ENCODE peak calls at places on chromosomes 13 and 19, in six cellular contexts. A, Y, X, L, I and M are unnamed samples.

GRCh38 chr13:40589285-40590109 is 76.9 kb downstream of the FOXO1 start:
- DNase-seq in X (peak), L (no peak), A (no peak), I (peak), Y (peak), M (peak)

GRCh38 chr19:4302238-4302630 is at the start of gene TMIGD2:
- DNase-seq in X (no peak), Y (no peak), I (no peak), L (no peak), A (no peak), M (no peak)

GRCh38 chr19:41218615-41219507 is at the start of gene AXL:
- DNase-seq in I (peak), L (peak), X (peak), A (peak), Y (peak), M (no peak)

GRCh38 chr19:58305932-58306323 is 751 bp downstream of the ERVK3-1 start:
- DNase-seq in A (no peak), X (no peak), L (no peak), I (no peak), Y (no peak), M (no peak)

GRCh38 chr13:100544866-100545683 is 43.5 kb downstream of the GGACT start:
- DNase-seq in Y (no peak), L (no peak), X (no peak), A (peak), I (no peak), M (no peak)

GRCh38 chr13:69274231-69274630 is 833.4 kb upstream of the ATXN8OS start:
- DNase-seq in A (no peak), X (peak), L (no peak), I (no peak), Y (no peak), M (no peak)

GRCh38 chr19:49213791-49214190 is 56.2 kb downstream of the TRPM4 start:
- DNase-seq in L (no peak), A (no peak), Y (no peak), X (no peak), I (no peak), M (no peak)

GRCh38 chr13:72839831-72840426 is 58.0 kb downstream of the PIBF1 start:
- DNase-seq in A (no peak), I (peak), X (peak), L (peak), Y (no peak), M (peak)

GRCh38 chr19:55492362-55492944 is 4.2 kb downstream of the SSC5D start:
- DNase-seq in A (no peak), Y (no peak), L (no peak), X (no peak), I (no peak), M (no peak)

GRCh38 chr19:33426621-33427475 is 53.3 kb downstream of the CEBPG start:
- DNase-seq in Y (no peak), A (peak), L (no peak), X (no peak), I (no peak), M (no peak)

GRCh38 chr13:52070929-52071523 is 46.5 kb downstream of the UTP14C start:
- DNase-seq in X (peak), I (no peak), L (no peak), Y (no peak), A (no peak), M (peak)

GRCh38 chr13:44108345-44108858 is 228.7 kb downstream of the LACC1 start:
- DNase-seq in I (no peak), Y (peak), X (no peak), L (no peak), A (no peak), M (no peak)

GRCh38 chr19:1787116-1787515 is 25.0 kb downstream of the ATP8B3 start:
- DNase-seq in A (no peak), X (no peak), L (no peak), I (no peak), Y (no peak), M (no peak)

GRCh38 chr13:42591602-42592001 is 17.6 kb downstream of the TNFSF11 start:
- DNase-seq in L (no peak), A (no peak), Y (no peak), I (no peak), X (no peak), M (no peak)

GRCh38 chr13:37878496-37878895 is 8.9 kb upstream of the TRPC4 start:
- DNase-seq in I (no peak), Y (no peak), A (no peak), X (no peak), L (no peak), M (no peak)

GRCh38 chr13:31000889-31001288 is 68.4 kb downstream of the TEX26 start:
- DNase-seq in X (no peak), L (no peak), A (no peak), I (no peak), Y (no peak), M (no peak)

GRCh38 chr19:3270908-3271307 is 46.4 kb downstream of the CELF5 start:
- DNase-seq in X (peak), Y (no peak), L (no peak), A (no peak), I (peak), M (peak)

GRCh38 chr13:112103260-112103843 is 36.4 kb downstream of the SOX1 start:
- DNase-seq in X (no peak), Y (no peak), L (no peak), A (no peak), I (no peak), M (no peak)

GRCh38 chr13:113321546-113321945 is 24.5 kb downstream of the LAMP1 start:
- DNase-seq in A (no peak), I (no peak), X (no peak), Y (no peak), L (no peak), M (no peak)

GRCh38 chr19:55080121-55080914 is 4.6 kb downstream of the EPS8L1 start:
- DNase-seq in L (no peak), A (peak), X (peak), Y (no peak), I (no peak), M (peak)

GRCh38 chr13:28529836-28530235 is 34.9 kb upstream of the FLT1 start:
- DNase-seq in X (no peak), A (no peak), Y (no peak), I (no peak), L (no peak), M (no peak)

GRCh38 chr13:40668335-40668734 is 1.9 kb upstream of the FOXO1 start:
- DNase-seq in I (peak), X (peak), A (no peak), L (no peak), Y (peak), M (peak)

GRCh38 chr19:5046339-5047039 is 77.6 kb downstream of the KDM4B start:
- DNase-seq in X (peak), L (no peak), A (peak), Y (peak), I (no peak), M (no peak)

GRCh38 chr13:20873348-20873747 is 29.2 kb downstream of the XPO4 start:
- DNase-seq in I (no peak), X (peak), Y (no peak), L (no peak), A (no peak), M (no peak)

GRCh38 chr13:44181938-44182337 is 191.7 kb upstream of the SERP2 start:
- DNase-seq in Y (no peak), X (peak), I (no peak), L (no peak), A (no peak), M (no peak)

GRCh38 chr13:79829880-79830279 is 348.9 kb downstream of the NDFIP2 start:
- DNase-seq in X (no peak), Y (no peak), L (no peak), A (no peak), I (no peak), M (no peak)

GRCh38 chr13:48251616-48252081 is 18.6 kb downstream of the ITM2B start:
- DNase-seq in Y (no peak), X (no peak), L (no peak), I (no peak), A (no peak), M (no peak)

GRCh38 chr13:51444922-51445321 is 7.9 kb downstream of the INTS6 start:
- DNase-seq in L (no peak), X (no peak), A (no peak), I (no peak), Y (no peak), M (no peak)

GRCh38 chr19:42465827-42466280 is 23.1 kb upstream of the CXCL17 start:
- DNase-seq in A (no peak), I (no peak), X (no peak), Y (no peak), L (no peak), M (peak)

GRCh38 chr19:48308695-48309586 is 16.4 kb upstream of the EMP3 start:
- DNase-seq in Y (no peak), A (no peak), X (no peak), I (no peak), L (no peak), M (no peak)

GRCh38 chr13:106415971-106416370 is 119.5 kb downstream of the EFNB2 start:
- DNase-seq in L (no peak), A (no peak), Y (no peak), X (no peak), I (no peak), M (no peak)

DNA sequence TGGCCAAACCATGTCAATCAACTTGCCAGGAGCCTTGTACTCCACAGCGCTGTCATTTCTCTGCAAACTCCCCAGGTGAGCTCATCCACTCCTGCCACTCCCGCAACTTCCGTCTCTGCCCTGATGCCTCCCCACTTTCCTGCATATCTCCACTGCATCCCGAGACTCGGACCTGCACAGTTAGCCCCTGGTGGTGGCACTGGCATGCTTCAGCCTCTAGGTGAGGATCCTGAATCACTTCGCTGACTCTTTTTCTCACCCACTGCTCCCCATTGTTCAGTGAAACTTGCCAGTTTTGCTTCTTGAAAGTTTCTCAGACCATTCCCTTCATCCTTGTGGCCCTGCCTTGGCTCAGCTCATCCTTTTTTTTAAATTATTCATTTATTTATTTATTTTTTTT is 3.4 kb upstream of the CTU1 start:
- DNase-seq in L (no peak), I (peak), A (no peak), Y (no peak), X (no peak), M (no peak)
- TF ChIP-seq CTCF in L (peak), I (peak), A (no peak), Y (no peak), X (no peak), M (no peak)

DNA sequence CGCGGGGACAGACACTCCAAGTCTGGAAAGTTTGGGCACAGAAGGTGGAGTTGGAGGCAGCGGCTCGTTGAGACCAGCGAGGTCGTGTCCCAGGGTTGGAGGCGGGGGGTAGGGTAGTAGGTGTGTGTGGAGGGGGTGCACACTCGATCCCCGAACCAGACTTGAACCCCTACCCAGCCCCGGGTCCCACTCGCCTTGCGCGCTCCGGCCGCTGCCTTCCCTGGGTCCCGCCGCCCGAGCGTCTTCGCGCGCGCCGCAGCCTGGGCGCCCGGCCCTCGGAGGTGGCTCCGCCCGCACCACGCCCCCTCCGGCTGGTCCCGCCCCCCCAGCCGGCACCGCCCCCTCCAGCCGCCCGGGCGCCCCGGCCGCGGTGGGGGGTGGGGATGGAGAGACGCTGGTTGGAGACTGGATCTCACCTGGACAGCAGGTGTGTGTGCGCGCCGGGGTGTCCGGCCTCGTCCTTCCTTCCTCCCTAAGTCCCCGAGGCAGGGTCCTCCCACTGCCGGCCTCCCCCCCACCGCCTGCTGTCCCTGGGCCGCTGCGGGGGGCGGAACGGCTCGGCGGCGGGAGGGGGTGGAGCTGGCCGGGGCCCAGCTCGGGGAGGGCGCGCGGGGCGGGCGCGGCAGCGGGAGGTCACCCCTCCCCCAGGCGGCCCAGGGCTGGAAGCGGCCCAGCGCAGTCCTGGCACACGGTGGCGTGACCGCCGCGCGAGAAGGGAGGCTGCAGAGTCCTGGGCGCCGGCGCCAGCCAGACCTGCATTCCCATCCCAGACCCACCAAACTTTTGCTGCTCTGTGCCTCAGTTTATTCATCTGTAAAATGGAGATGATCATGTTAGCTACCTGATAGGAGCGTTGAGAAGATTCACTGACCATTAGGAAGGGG is at the start of gene KANK2:
- DNase-seq in A (peak), X (peak), Y (peak), I (peak), L (peak), M (peak)
- TF ChIP-seq CTCF in A (no peak), X (no peak), Y (peak), I (peak), L (no peak), M (peak)

GRCh38 chr19:16436780-16437179 is 35.0 kb downstream of the EPS15L1 start:
- DNase-seq in A (no peak), L (no peak), Y (no peak), X (no peak), I (no peak), M (no peak)
- TF ChIP-seq CTCF in A (no peak), L (no peak), Y (no peak), X (no peak), I (no peak), M (no peak)

GRCh38 chr13:33606692-33607091 is 211.3 kb upstream of the RFC3 start:
- DNase-seq in Y (no peak), L (no peak), A (no peak), X (peak), I (no peak), M (no peak)
- TF ChIP-seq CTCF in Y (no peak), L (no peak), A (no peak), X (no peak), I (no peak), M (no peak)

GRCh38 chr13:64311948-64312347 is 2896.3 kb upstream of the PCDH20 start:
- DNase-seq in I (no peak), L (no peak), A (no peak), X (no peak), Y (no peak), M (no peak)
- TF ChIP-seq CTCF in I (no peak), L (no peak), A (no peak), X (no peak), Y (no peak), M (no peak)

DNA sequence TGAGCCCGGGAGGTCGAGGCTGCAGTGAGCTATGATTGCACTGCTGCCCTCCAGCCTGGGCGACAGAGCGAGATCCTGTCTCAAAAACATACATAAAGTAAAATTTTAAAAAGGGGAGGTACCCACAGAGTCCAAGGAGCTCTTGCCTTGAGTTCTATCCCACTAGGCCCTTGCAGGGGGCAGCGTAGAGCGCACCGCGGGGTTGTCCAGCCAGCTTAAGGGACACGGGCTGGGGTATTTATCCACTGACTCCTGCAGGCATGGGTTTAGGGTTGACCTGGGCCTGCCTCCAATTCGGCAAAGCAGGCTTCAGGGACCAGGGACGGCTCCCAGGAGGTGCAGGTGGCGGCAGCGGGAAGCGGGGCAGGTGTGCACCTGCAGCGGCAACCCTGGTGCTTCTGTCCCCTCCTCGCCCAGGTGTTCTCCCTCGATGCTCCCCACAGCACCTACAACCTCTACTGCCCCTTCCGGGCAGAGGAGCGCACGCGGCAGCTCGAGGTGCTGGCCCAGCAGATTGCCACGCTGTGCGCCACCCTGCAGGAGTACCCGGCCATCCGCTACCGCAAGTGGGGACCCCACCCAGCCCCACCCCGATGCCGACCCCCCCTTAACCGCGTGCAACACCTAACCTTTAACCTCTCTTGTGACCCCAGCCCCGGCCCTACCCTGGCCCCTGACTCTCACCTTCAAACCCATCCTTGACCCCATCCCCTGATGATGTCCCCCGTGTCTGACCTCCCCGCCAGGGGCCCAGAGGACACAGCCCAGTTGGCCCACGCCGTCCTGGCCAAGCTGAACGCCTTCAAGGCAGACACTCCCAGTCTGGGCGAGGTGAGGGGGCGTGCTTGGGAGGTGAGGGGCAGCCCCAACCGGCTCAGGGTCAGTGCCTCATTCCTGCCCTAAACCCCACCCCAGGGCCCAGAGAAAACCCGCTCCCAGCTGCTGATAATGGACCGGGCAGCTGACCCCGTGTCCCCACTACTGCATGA is 4.7 kb downstream of the STXBP2 start:
- DNase-seq in X (no peak), I (peak), L (no peak), A (no peak), Y (no peak), M (no peak)
- TF ChIP-seq CTCF in X (no peak), I (no peak), L (peak), A (no peak), Y (no peak), M (no peak)

GRCh38 chr19:27774337-27774736 is 1438.6 kb downstream of the UQCRFS1 start:
- DNase-seq in Y (no peak), I (no peak), X (no peak), L (no peak), A (no peak), M (no peak)

GRCh38 chr19:27775395-27775794 is 1437.6 kb downstream of the UQCRFS1 start:
- DNase-seq in X (no peak), Y (no peak), A (no peak), L (no peak), I (no peak), M (no peak)

GRCh38 chr19:27773318-27774094 is 1439.4 kb downstream of the UQCRFS1 start:
- DNase-seq in L (no peak), A (no peak), X (no peak), I (no peak), Y (no peak), M (no peak)

GRCh38 chr19:27776020-27776419 is 1436.9 kb downstream of the UQCRFS1 start:
- DNase-seq in A (no peak), Y (no peak), I (no peak), X (no peak), L (no peak), M (no peak)

GRCh38 chr19:27774827-27775226 is 1438.1 kb downstream of the UQCRFS1 start:
- DNase-seq in A (no peak), X (no peak), Y (no peak), I (no peak), L (no peak), M (no peak)
- TF ChIP-seq CTCF in A (no peak), X (no peak), Y (no peak), I (peak), L (peak), M (peak)

DNA sequence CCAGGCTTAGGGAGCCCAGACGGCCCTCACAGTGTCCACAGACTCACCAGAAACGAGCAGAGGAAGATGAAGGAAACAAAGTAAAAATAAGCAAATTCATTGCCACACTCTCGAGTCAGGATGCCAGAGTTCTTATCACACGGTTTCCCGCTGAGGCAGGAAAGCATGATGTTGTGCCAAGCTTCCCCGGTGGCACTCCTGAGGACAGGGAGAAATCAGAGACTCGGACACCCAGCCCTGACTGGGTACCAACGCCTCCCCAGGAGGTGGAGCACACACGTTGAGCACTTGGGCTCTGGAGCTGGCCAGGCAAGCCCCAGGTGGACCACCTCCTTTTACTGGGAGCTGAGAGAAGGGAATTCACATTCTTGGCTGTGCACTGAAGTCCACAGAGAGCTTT is 81.5 kb downstream of the IER2 start:
- DNase-seq in X (no peak), A (no peak), L (no peak), I (no peak), Y (no peak), M (no peak)
- TF ChIP-seq CTCF in X (no peak), A (no peak), L (no peak), I (no peak), Y (no peak), M (no peak)

GRCh38 chr13:29801737-29802305 is 48.6 kb downstream of the UBL3 start:
- DNase-seq in L (no peak), A (peak), I (no peak), Y (no peak), X (no peak), M (no peak)
- TF ChIP-seq CTCF in L (no peak), A (no peak), I (no peak), Y (no peak), X (no peak), M (peak)